ENCODE peak calls at places on chromosomes 5 and 9, in five cellular contexts. One of them, this sample, is unnamed.
A peak's percentile ranks its signal among the peaks of the same experiment; 100 is the strongest.

GRCh38 chr9:87601175-87601574 is 103.5 kb downstream of the DAPK1 start:
- DNase-seq in activated naive CD8-positive, alpha-beta T cell treated with anti-CD3 and anti-CD28 coated beads, Interleukin-2, amount 50 U/mL, for 24 hours: no peak
- DNase-seq in effector memory CD4-positive, alpha-beta T cell: no peak
- DNase-seq in frontal cortex: no peak
- DNase-seq in choroid plexus epithelial cell: no peak
- DNase-seq in this sample: no peak

GRCh38 chr9:108254236-108254635 is 601.5 kb downstream of the ACTL7B start:
- DNase-seq in activated naive CD8-positive, alpha-beta T cell treated with anti-CD3 and anti-CD28 coated beads, Interleukin-2, amount 50 U/mL, for 24 hours: no peak
- DNase-seq in effector memory CD4-positive, alpha-beta T cell: no peak
- DNase-seq in frontal cortex: no peak
- DNase-seq in choroid plexus epithelial cell: no peak
- DNase-seq in this sample: no peak

GRCh38 chr9:96135071-96135825 is 166.7 kb downstream of the HSD17B3 start:
- DNase-seq in activated naive CD8-positive, alpha-beta T cell treated with anti-CD3 and anti-CD28 coated beads, Interleukin-2, amount 50 U/mL, for 24 hours: no peak
- DNase-seq in effector memory CD4-positive, alpha-beta T cell: no peak
- DNase-seq in frontal cortex: no peak
- DNase-seq in choroid plexus epithelial cell: peak; percentile 55
- DNase-seq in this sample: peak; percentile 65

GRCh38 chr5:178069909-178070308 is 43.4 kb upstream of the N4BP3 start:
- DNase-seq in activated naive CD8-positive, alpha-beta T cell treated with anti-CD3 and anti-CD28 coated beads, Interleukin-2, amount 50 U/mL, for 24 hours: peak; percentile 59
- DNase-seq in effector memory CD4-positive, alpha-beta T cell: no peak
- DNase-seq in frontal cortex: no peak
- DNase-seq in choroid plexus epithelial cell: peak; percentile 52
- DNase-seq in this sample: no peak

GRCh38 chr5:150511641-150512367 is 3.9 kb downstream of the NDST1 start:
- DNase-seq in activated naive CD8-positive, alpha-beta T cell treated with anti-CD3 and anti-CD28 coated beads, Interleukin-2, amount 50 U/mL, for 24 hours: no peak
- DNase-seq in effector memory CD4-positive, alpha-beta T cell: no peak
- DNase-seq in frontal cortex: no peak
- DNase-seq in choroid plexus epithelial cell: peak; percentile 58
- DNase-seq in this sample: no peak

GRCh38 chr9:36640982-36641381 is 68.3 kb downstream of the MELK start:
- DNase-seq in activated naive CD8-positive, alpha-beta T cell treated with anti-CD3 and anti-CD28 coated beads, Interleukin-2, amount 50 U/mL, for 24 hours: no peak
- DNase-seq in effector memory CD4-positive, alpha-beta T cell: no peak
- DNase-seq in frontal cortex: no peak
- DNase-seq in choroid plexus epithelial cell: no peak
- DNase-seq in this sample: no peak

GRCh38 chr9:35911690-35912089 is 2.4 kb downstream of the SPAAR start:
- DNase-seq in activated naive CD8-positive, alpha-beta T cell treated with anti-CD3 and anti-CD28 coated beads, Interleukin-2, amount 50 U/mL, for 24 hours: no peak
- DNase-seq in effector memory CD4-positive, alpha-beta T cell: no peak
- DNase-seq in frontal cortex: no peak
- DNase-seq in choroid plexus epithelial cell: no peak
- DNase-seq in this sample: no peak

GRCh38 chr5:59640411-59640810 is 253.1 kb downstream of the PDE4D start:
- DNase-seq in activated naive CD8-positive, alpha-beta T cell treated with anti-CD3 and anti-CD28 coated beads, Interleukin-2, amount 50 U/mL, for 24 hours: no peak
- DNase-seq in effector memory CD4-positive, alpha-beta T cell: no peak
- DNase-seq in frontal cortex: no peak
- DNase-seq in choroid plexus epithelial cell: peak; percentile 45
- DNase-seq in this sample: no peak

GRCh38 chr5:104702212-104702611 is 1139.6 kb upstream of the NUDT12 start:
- DNase-seq in activated naive CD8-positive, alpha-beta T cell treated with anti-CD3 and anti-CD28 coated beads, Interleukin-2, amount 50 U/mL, for 24 hours: no peak
- DNase-seq in effector memory CD4-positive, alpha-beta T cell: no peak
- DNase-seq in frontal cortex: no peak
- DNase-seq in choroid plexus epithelial cell: no peak
- DNase-seq in this sample: peak; percentile 13

GRCh38 chr5:24232929-24233328 is 411.8 kb downstream of the CDH10 start:
- DNase-seq in activated naive CD8-positive, alpha-beta T cell treated with anti-CD3 and anti-CD28 coated beads, Interleukin-2, amount 50 U/mL, for 24 hours: no peak
- DNase-seq in effector memory CD4-positive, alpha-beta T cell: no peak
- DNase-seq in frontal cortex: no peak
- DNase-seq in choroid plexus epithelial cell: no peak
- DNase-seq in this sample: no peak

GRCh38 chr5:127184841-127185240 is 105.8 kb upstream of the MEGF10 start:
- DNase-seq in activated naive CD8-positive, alpha-beta T cell treated with anti-CD3 and anti-CD28 coated beads, Interleukin-2, amount 50 U/mL, for 24 hours: no peak
- DNase-seq in effector memory CD4-positive, alpha-beta T cell: no peak
- DNase-seq in frontal cortex: no peak
- DNase-seq in choroid plexus epithelial cell: no peak
- DNase-seq in this sample: peak; percentile 7